ENCODE peak calls at places on chromosomes 4 and X, in seven cellular contexts. O is MM.1S, V is GM23248, A is GM13977, J is KG1, P is AG10803, T is coronary artery. E is an unnamed sample.

GRCh38 chr4:10204401-10205058 is 87.9 kb upstream of the WDR1 start:
- DNase-seq in O (no peak), V (peak), A (no peak), J (no peak), P (peak), T (no peak), E (no peak)

GRCh38 chrX:46165411-46165810 is 379.8 kb downstream of the ZNF674 start:
- DNase-seq in O (no peak), V (peak), A (no peak), J (no peak), P (peak), T (no peak), E (no peak)

GRCh38 chr4:128802680-128803628 is 6.5 kb upstream of the JADE1 start:
- DNase-seq in O (no peak), V (no peak), A (no peak), J (no peak), P (no peak), T (no peak), E (no peak)

GRCh38 chrX:74349387-74349786 is 45.4 kb downstream of the ZCCHC13 start:
- DNase-seq in O (no peak), V (peak), A (no peak), J (no peak), P (peak), T (no peak), E (no peak)

GRCh38 chrX:139200793-139201192 is 329.7 kb upstream of the F9 start:
- DNase-seq in O (no peak), V (peak), A (no peak), J (no peak), P (no peak), T (no peak), E (no peak)

GRCh38 chrX:54044877-54045328 is 630 bp upstream of the PHF8 start:
- DNase-seq in O (no peak), V (no peak), A (no peak), J (peak), P (no peak), T (no peak), E (peak)

GRCh38 chr4:168839758-168840385 is 170.2 kb downstream of the CBR4 start:
- DNase-seq in O (no peak), V (no peak), A (no peak), J (no peak), P (no peak), T (no peak), E (no peak)

GRCh38 chrX:130025256-130025655 is 42.8 kb downstream of the BCORL1 start:
- DNase-seq in O (no peak), V (no peak), A (no peak), J (no peak), P (no peak), T (no peak), E (no peak)

GRCh38 chr4:139509727-139510410 is 46.1 kb downstream of the SETD7 start:
- DNase-seq in O (no peak), V (peak), A (no peak), J (no peak), P (no peak), T (no peak), E (no peak)

GRCh38 chrX:65589304-65589703 is 54.7 kb upstream of the LAS1L start:
- DNase-seq in O (no peak), V (no peak), A (no peak), J (no peak), P (no peak), T (peak), E (no peak)

E was measured in SHP77.